ENCODE peak calls at places on chromosomes 6 and 20, in eight cellular contexts. R is B cell, B is H9, C is body of pancreas, I is epithelial cell of esophagus, Z is pancreas, T is lower leg skin, W is nephron progenitor cell. O is an unnamed sample.

GRCh38 chr6:133067960-133068359 is 173.2 kb upstream of the EYA4 start:
- DNase-seq in R (no peak), B (no peak), C (no peak), I (no peak), Z (no peak), T (no peak), W (no peak), O (no peak)

GRCh38 chr20:25233016-25233772 is 14.7 kb upstream of the PYGB start:
- DNase-seq in R (no peak), B (no peak), C (peak; percentile 90), I (peak; percentile 76), Z (peak; percentile 80), T (no peak), W (no peak), O (no peak)

GRCh38 chr20:37382539-37383120 is 36.7 kb downstream of the SRC start:
- DNase-seq in R (no peak), B (no peak), C (no peak), I (no peak), Z (no peak), T (no peak), W (no peak), O (no peak)

GRCh38 chr6:70198825-70199224 is 104.1 kb downstream of the COL9A1 start:
- DNase-seq in R (no peak), B (no peak), C (no peak), I (no peak), Z (no peak), T (no peak), W (no peak), O (no peak)

GRCh38 chr6:39339557-39340555 is 17.4 kb upstream of the KCNK16 start:
- DNase-seq in R (no peak), B (no peak), C (peak; percentile 85), I (peak; percentile 38), Z (peak; percentile 76), T (no peak), W (no peak), O (no peak)

GRCh38 chr6:159104931-159105330 is 60.1 kb upstream of the TAGAP start:
- DNase-seq in R (peak; percentile 84), B (no peak), C (no peak), I (peak; percentile 92), Z (no peak), T (peak; percentile 81), W (no peak), O (no peak)

GRCh38 chr6:125201961-125202729 is 48.6 kb downstream of the TPD52L1 start:
- DNase-seq in R (no peak), B (no peak), C (peak; percentile 83), I (peak; percentile 95), Z (peak; percentile 75), T (peak; percentile 88), W (no peak), O (no peak)

GRCh38 chr6:5286780-5287179 is 25.5 kb downstream of the FARS2 start:
- DNase-seq in R (peak; percentile 22), B (no peak), C (no peak), I (no peak), Z (no peak), T (no peak), W (no peak), O (no peak)

GRCh38 chr20:48040491-48040890 is 255.2 kb upstream of the SULF2 start:
- DNase-seq in R (no peak), B (no peak), C (no peak), I (no peak), Z (no peak), T (no peak), W (no peak), O (no peak)

GRCh38 chr20:46021361-46022359 is 7.4 kb upstream of the SLC12A5 start:
- DNase-seq in R (peak; percentile 67), B (peak; percentile 98), C (peak; percentile 40), I (peak; percentile 37), Z (peak; percentile 43), T (no peak), W (peak; percentile 98), O (peak; percentile 71)
- TF ChIP-seq CTCF in R (no peak), B (peak; percentile 49), C (no peak), I (no peak), Z (no peak), T (no peak), W (no peak), O (no peak)

GRCh38 chr6:6712258-6712978 is 123.9 kb downstream of the LY86 start:
- DNase-seq in R (peak; percentile 11), B (no peak), C (peak; percentile 75), I (peak; percentile 98), Z (peak; percentile 72), T (no peak), W (no peak), O (no peak)
- TF ChIP-seq CTCF in R (no peak), B (no peak), C (no peak), I (peak; percentile 24), Z (no peak), T (no peak), W (no peak), O (no peak)

DNA sequence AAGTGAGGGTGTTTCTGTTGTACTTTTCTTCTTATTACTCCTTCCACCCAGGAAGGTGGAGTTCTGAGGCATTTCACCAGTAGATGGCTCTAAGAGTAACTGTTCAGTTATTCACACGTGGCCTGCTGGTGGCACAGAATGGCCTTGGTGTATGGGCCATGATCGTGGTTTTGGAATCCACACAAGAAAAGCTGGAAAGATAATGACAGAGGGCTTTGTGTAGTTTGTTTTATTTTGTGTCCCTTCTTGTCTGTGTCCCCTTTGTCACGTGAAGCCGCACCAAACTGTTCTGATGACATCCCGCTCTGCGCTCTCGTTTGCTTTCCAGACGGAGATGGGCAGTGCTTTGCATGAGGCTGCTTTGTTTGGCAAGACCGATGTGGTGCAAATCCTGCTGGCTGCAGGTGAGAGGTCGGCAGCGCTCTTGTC is 93.4 kb downstream of the ANKS1A start:
- DNase-seq in R (no peak), B (no peak), C (no peak), I (peak; percentile 23), Z (no peak), T (no peak), W (no peak), O (no peak)
- TF ChIP-seq CTCF in R (no peak), B (peak; percentile 31), C (no peak), I (peak; percentile 39), Z (no peak), T (no peak), W (no peak), O (no peak)

DNA sequence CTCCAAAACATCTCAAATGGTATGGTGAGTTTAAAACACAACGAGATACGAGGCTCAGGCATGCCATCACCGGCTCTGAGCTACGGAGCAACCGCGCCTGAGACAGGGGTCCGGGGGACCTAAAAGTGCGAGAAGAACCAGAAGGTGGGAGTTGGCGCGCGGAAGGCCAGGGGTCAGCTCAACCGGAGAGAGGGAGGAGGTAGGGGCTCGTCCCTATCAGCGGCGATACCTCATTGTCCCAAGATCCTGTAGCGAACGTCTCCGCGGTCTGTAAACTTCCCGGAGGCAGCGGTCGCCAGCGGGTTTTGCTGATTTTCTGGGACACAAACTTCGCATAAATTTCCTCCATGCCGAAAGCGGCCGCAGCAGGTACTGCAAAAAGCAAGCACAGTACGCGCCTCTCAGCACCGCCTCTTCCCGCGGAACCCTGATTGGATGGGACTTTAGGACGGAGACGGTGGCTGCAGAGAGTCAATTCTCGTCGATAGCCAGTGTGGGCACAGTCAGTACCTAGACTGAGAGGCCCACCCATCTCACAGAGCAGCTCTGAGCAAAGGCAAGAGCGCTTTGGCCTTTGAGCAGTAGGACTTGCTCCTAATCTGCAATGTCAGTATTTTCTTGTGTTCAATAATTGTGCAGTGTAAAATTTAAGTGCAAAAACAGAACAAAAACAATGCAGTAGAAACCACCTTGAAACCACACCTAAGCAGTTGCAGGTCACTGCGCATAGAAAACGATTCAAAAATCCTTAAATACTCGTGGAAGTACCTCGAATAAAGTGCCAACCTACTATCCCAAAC is at the start of gene NUP43:
- DNase-seq in R (peak; percentile 92), B (peak; percentile 96), C (peak; percentile 93), I (peak; percentile 96), Z (peak; percentile 91), T (peak; percentile 99), W (peak; percentile 82), O (peak; percentile 67)
- TF ChIP-seq CTCF in R (peak; percentile 71), B (peak; percentile 61), C (peak; percentile 53), I (peak; percentile 55), Z (peak; percentile 57), T (no peak), W (peak; percentile 48), O (peak; percentile 53)

GRCh38 chr20:63054695-63055240 is 48.0 kb upstream of the BHLHE23 start:
- DNase-seq in R (no peak), B (peak; percentile 16), C (no peak), I (no peak), Z (no peak), T (peak; percentile 59), W (no peak), O (no peak)

GRCh38 chr20:63055575-63056235 is 48.9 kb upstream of the BHLHE23 start:
- DNase-seq in R (no peak), B (peak; percentile 24), C (no peak), I (no peak), Z (no peak), T (peak; percentile 83), W (no peak), O (no peak)

GRCh38 chr20:63057133-63058117 is 50.7 kb upstream of the BHLHE23 start:
- DNase-seq in R (no peak), B (no peak), C (no peak), I (peak; percentile 12), Z (no peak), T (no peak), W (no peak), O (no peak)

GRCh38 chr20:63058696-63059335 is 52.1 kb upstream of the BHLHE23 start:
- DNase-seq in R (no peak), B (peak; percentile 25), C (no peak), I (no peak), Z (no peak), T (peak; percentile 80), W (no peak), O (peak; percentile 6)

GRCh38 chr20:63056236-63057132 is 49.7 kb upstream of the BHLHE23 start:
- DNase-seq in R (peak; percentile 67), B (peak; percentile 77), C (peak; percentile 16), I (no peak), Z (no peak), T (peak; percentile 82), W (peak; percentile 88), O (peak; percentile 77)
- TF ChIP-seq CTCF in R (peak; percentile 88), B (peak; percentile 98), C (peak; percentile 68), I (peak; percentile 63), Z (peak; percentile 91), T (no peak), W (peak; percentile 92), O (peak; percentile 95)

DNA sequence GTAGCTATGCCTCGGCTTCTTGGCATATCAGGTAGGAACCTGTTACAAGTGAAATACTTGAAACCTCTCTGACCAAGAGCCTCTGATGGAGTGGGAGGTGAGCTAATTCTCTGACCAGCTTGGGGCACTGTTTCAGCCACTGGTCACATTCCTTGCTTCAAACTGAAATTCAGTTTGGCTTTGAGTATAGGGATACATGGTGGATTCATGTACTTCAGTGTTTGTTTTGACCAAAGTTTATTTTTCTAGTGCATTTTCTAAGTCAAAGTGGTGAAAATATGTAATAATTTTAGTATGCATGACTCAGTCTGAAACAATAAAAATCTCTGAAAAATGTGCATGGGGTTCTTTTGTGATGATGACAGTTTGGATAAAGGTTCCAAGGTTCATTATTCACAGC is 18.6 kb downstream of the TTPAL start:
- DNase-seq in R (no peak), B (no peak), C (no peak), I (no peak), Z (no peak), T (no peak), W (no peak), O (no peak)
- TF ChIP-seq CTCF in R (no peak), B (no peak), C (no peak), I (no peak), Z (no peak), T (no peak), W (no peak), O (no peak)

GRCh38 chr20:1509237-1509636 is 18.0 kb upstream of the SIRPB2 start:
- DNase-seq in R (peak; percentile 48), B (no peak), C (no peak), I (peak; percentile 50), Z (no peak), T (no peak), W (no peak), O (no peak)
- TF ChIP-seq CTCF in R (peak; percentile 41), B (peak; percentile 59), C (no peak), I (peak; percentile 70), Z (no peak), T (no peak), W (peak; percentile 10), O (no peak)

O was measured in mesothelial cell of epicardium.